ENCODE peak calls at places on chromosomes 12 and 14, in five cellular contexts. K is smooth muscle cell of the brain vasculature; W is stimulated activated naive B cell treated with anti-CD40 and anti-IgM and Interleukin-4, amounts not matched to agents 10 μg/mL and 1 μg/mL and 100 μg/mL, for 72 hours; R is AG10803; L is germinal center. H is an unnamed sample.

GRCh38 chr12:1912580-1913376 is 5.7 kb downstream of the CACNA2D4 start:
- DNase-seq in K (no peak), W (peak), R (no peak), L (peak), H (no peak)

GRCh38 chr12:24742378-24742777 is 206.5 kb downstream of the BCAT1 start:
- DNase-seq in K (no peak), W (peak), R (no peak), L (peak), H (no peak)

GRCh38 chr12:109503611-109504010 is 26.2 kb downstream of the UBE3B start:
- DNase-seq in K (no peak), W (no peak), R (no peak), L (no peak), H (no peak)

GRCh38 chr12:127245009-127245408 is 1022.0 kb upstream of the TMEM132C start:
- DNase-seq in K (no peak), W (no peak), R (peak), L (no peak), H (no peak)

GRCh38 chr14:77027538-77028383 is 747 bp downstream of the IRF2BPL start:
- DNase-seq in K (no peak), W (peak), R (peak), L (peak), H (no peak)

GRCh38 chr14:34554540-34555250 is 15.2 kb upstream of the EAPP start:
- DNase-seq in K (no peak), W (peak), R (peak), L (no peak), H (no peak)

GRCh38 chr12:13534645-13535398 is 338.3 kb downstream of the EMP1 start:
- DNase-seq in K (peak), W (peak), R (peak), L (peak), H (no peak)

GRCh38 chr12:7716391-7716790 is 5.2 kb downstream of the DPPA3 start:
- DNase-seq in K (no peak), W (no peak), R (peak), L (no peak), H (no peak)

GRCh38 chr12:56724660-56724988 is 475 bp downstream of the NACA start:
- DNase-seq in K (no peak), W (no peak), R (peak), L (no peak), H (no peak)

GRCh38 chr12:111248981-111249380 is 119.9 kb downstream of the PHETA1 start:
- DNase-seq in K (no peak), W (no peak), R (no peak), L (no peak), H (no peak)

GRCh38 chr12:131542351-131542750 is 168.5 kb upstream of the SFSWAP start:
- DNase-seq in K (no peak), W (no peak), R (no peak), L (no peak), H (no peak)

GRCh38 chr14:101135796-101136742 is 232.5 kb upstream of the RTL1 start:
- DNase-seq in K (no peak), W (no peak), R (no peak), L (no peak), H (no peak)

GRCh38 chr14:26966942-26967341 is 369.1 kb upstream of the NOVA1 start:
- DNase-seq in K (no peak), W (no peak), R (no peak), L (no peak), H (no peak)

GRCh38 chr14:32682219-32682618 is 256.5 kb upstream of the NPAS3 start:
- DNase-seq in K (no peak), W (no peak), R (no peak), L (no peak), H (no peak)